ENCODE peak calls at places on chromosome 15, in five cellular contexts. N is naive thymus-derived CD4-positive, alpha-beta T cell; E is stimulated activated CD4-positive, alpha-beta T cell treated with anti-CD3 and anti-CD28 coated beads, Interleukin-12 subunit alpha, Interleukin-12 subunit beta, amount 100 ng/mL, for 48 hours; X is memory B cell; H is ACHN. K is an unnamed sample.

GRCh38 chr15:40379853-40380252 is 2.7 kb upstream of the KNSTRN start:
- DNase-seq in E (no peak), X (no peak), N (no peak), H (peak), K (no peak)

GRCh38 chr15:40902605-40903561 is 8.6 kb downstream of the VPS18 start:
- DNase-seq in X (no peak), N (no peak), E (no peak), H (no peak), K (no peak)

GRCh38 chr15:96347181-96348111 is 16.9 kb downstream of the NR2F2 start:
- DNase-seq in X (no peak), E (no peak), N (no peak), H (no peak), K (peak)

GRCh38 chr15:96610757-96611156 is 280.3 kb downstream of the NR2F2 start:
- DNase-seq in N (no peak), E (no peak), H (no peak), X (no peak), K (no peak)

GRCh38 chr15:60605879-60606304 is 127.0 kb upstream of the ICE2 start:
- DNase-seq in N (no peak), X (no peak), E (no peak), H (no peak), K (no peak)

GRCh38 chr15:90232941-90233700 is 620 bp downstream of the CIB1 start:
- DNase-seq in N (peak), E (peak), H (peak), X (peak), K (no peak)

GRCh38 chr15:68014219-68014618 is 39.9 kb upstream of the PIAS1 start:
- DNase-seq in H (no peak), N (no peak), E (no peak), X (no peak), K (no peak)

GRCh38 chr15:77810180-77810579 is 177.5 kb upstream of the LINGO1 start:
- DNase-seq in H (no peak), X (no peak), N (no peak), E (no peak), K (peak)

GRCh38 chr15:67843571-67844387 is 3.9 kb upstream of the RNU6-1 start:
- DNase-seq in N (no peak), E (no peak), X (no peak), H (no peak), K (no peak)

GRCh38 chr15:36757189-36757814 is 177.9 kb downstream of the CDIN1 start:
- DNase-seq in H (no peak), X (no peak), N (no peak), E (no peak), K (no peak)

GRCh38 chr15:60076055-60076454 is 71.9 kb downstream of the FOXB1 start:
- DNase-seq in E (no peak), N (no peak), H (no peak), X (no peak), K (no peak)

GRCh38 chr15:67761343-67761742 is 64.0 kb upstream of the SKOR1 start:
- DNase-seq in E (no peak), H (no peak), X (no peak), N (no peak), K (no peak)

GRCh38 chr15:39300451-39301153 is 280.3 kb upstream of the THBS1 start:
- DNase-seq in E (no peak), N (no peak), H (peak), X (no peak), K (no peak)

GRCh38 chr15:81013396-81013929 is 12.7 kb downstream of the TLNRD1 start:
- DNase-seq in X (no peak), H (no peak), E (no peak), N (no peak), K (no peak)

GRCh38 chr15:33506781-33507180 is 196.0 kb downstream of the RYR3 start:
- DNase-seq in X (no peak), N (no peak), E (no peak), H (no peak), K (no peak)

GRCh38 chr15:83571820-83572707 is 81.9 kb upstream of the ADAMTSL3 start:
- DNase-seq in N (no peak), E (no peak), H (peak), X (no peak), K (peak)

GRCh38 chr15:29364429-29365078 is 94.9 kb upstream of the NSMCE3 start:
- DNase-seq in H (peak), X (no peak), N (no peak), E (no peak), K (no peak)

K was measured in A673.